ENCODE peak calls at places on chromosomes 1 and 21, in nine cellular contexts. N is CD8-positive, alpha-beta memory T cell; L is SK-N-SH; U is heart right ventricle; H is left ventricle myocardium inferior; V is transverse colon; W is mesenchymal stem cell; Z is lung; Q is heart left ventricle. A is an unnamed sample.

GRCh38 chr21:21187579-21187978 is 189.4 kb downstream of the NCAM2 start:
- DNase-seq in N (no peak), L (no peak), U (no peak), H (no peak), V (no peak), W (no peak), Z (no peak), Q (no peak), A (no peak)

GRCh38 chr1:103180660-103181059 is 72.3 kb upstream of the COL11A1 start:
- DNase-seq in N (no peak), L (no peak), U (no peak), H (no peak), V (no peak), W (no peak), Z (no peak), Q (no peak), A (no peak)

GRCh38 chr1:53754484-53755312 is 15.7 kb upstream of the GLIS1 start:
- DNase-seq in N (no peak), L (peak; percentile 58), U (peak; percentile 38), H (no peak), V (peak; percentile 32), W (peak; percentile 66), Z (no peak), Q (no peak), A (peak; percentile 2)

GRCh38 chr1:156815307-156815826 is 1.3 kb downstream of the SH2D2A start:
- DNase-seq in N (no peak), L (peak; percentile 85), U (peak; percentile 77), H (peak; percentile 72), V (peak; percentile 31), W (peak; percentile 94), Z (no peak), Q (peak; percentile 81), A (no peak)

GRCh38 chr1:64754166-64754565 is 9.3 kb downstream of the RAVER2 start:
- DNase-seq in N (no peak), L (no peak), U (no peak), H (no peak), V (no peak), W (no peak), Z (no peak), Q (no peak), A (no peak)

GRCh38 chr1:17958704-17959103 is 148.9 kb upstream of the IGSF21 start:
- DNase-seq in N (no peak), L (no peak), U (no peak), H (no peak), V (no peak), W (no peak), Z (no peak), Q (no peak), A (peak; percentile 53)

GRCh38 chr1:219189021-219189824 is 15.5 kb downstream of the LYPLAL1 start:
- DNase-seq in N (no peak), L (no peak), U (no peak), H (no peak), V (no peak), W (peak; percentile 62), Z (no peak), Q (no peak), A (no peak)

GRCh38 chr1:22776051-22776611 is 65.5 kb downstream of the EPHB2 start:
- DNase-seq in N (no peak), L (peak; percentile 57), U (no peak), H (no peak), V (no peak), W (peak; percentile 12), Z (no peak), Q (no peak), A (no peak)

GRCh38 chr1:3573499-3573898 is 37.8 kb downstream of the MEGF6 start:
- DNase-seq in N (no peak), L (peak; percentile 95), U (no peak), H (no peak), V (no peak), W (no peak), Z (no peak), Q (no peak), A (no peak)

GRCh38 chr21:42850866-42851391 is 28.4 kb downstream of the WDR4 start:
- DNase-seq in N (no peak), L (peak; percentile 64), U (no peak), H (no peak), V (no peak), W (peak; percentile 22), Z (no peak), Q (no peak), A (no peak)

GRCh38 chr1:28172690-28173150 is 3.8 kb downstream of the PTAFR start:
- DNase-seq in N (peak; percentile 46), L (peak; percentile 48), U (no peak), H (no peak), V (peak; percentile 69), W (peak; percentile 34), Z (no peak), Q (no peak), A (peak; percentile 21)

GRCh38 chr1:38873027-38873969 is at the start of gene MYCBP:
- DNase-seq in N (peak; percentile 98), L (peak; percentile 99), U (peak; percentile 95), H (peak; percentile 94), V (peak; percentile 97), W (peak; percentile 94), Z (peak; percentile 96), Q (peak; percentile 98), A (peak; percentile 98)

GRCh38 chr1:178509608-178510007 is 3.3 kb upstream of the TEX35 start:
- DNase-seq in N (no peak), L (no peak), U (peak; percentile 27), H (peak; percentile 26), V (no peak), W (no peak), Z (no peak), Q (peak; percentile 68), A (no peak)
- H3K4me1 ChIP-seq in N (no peaks in the 10 kb centered on the region), L (peaks cover 2% of the 10 kb centered on the region), U (peaks cover 11% of the 10 kb centered on the region), H (peaks cover 37% of the 10 kb centered on the region), V (no peaks in the 10 kb centered on the region), W (no peaks in the 10 kb centered on the region), Z (peaks cover 3% of the 10 kb centered on the region), Q (peaks cover 10% of the 10 kb centered on the region), A (no peaks in the 10 kb centered on the region)

GRCh38 chr1:170664283-170664827 is 424 bp downstream of the PRRX1 start:
- DNase-seq in N (no peak), L (peak; percentile 53), U (peak; percentile 29), H (peak; percentile 34), V (peak; percentile 32), W (no peak), Z (no peak), Q (peak; percentile 60), A (no peak)

GRCh38 chr1:170666661-170667060 is 2.7 kb downstream of the PRRX1 start:
- DNase-seq in N (no peak), L (no peak), U (no peak), H (no peak), V (no peak), W (no peak), Z (no peak), Q (no peak), A (no peak)

GRCh38 chr1:170663441-170664282 is at the start of gene PRRX1:
- DNase-seq in N (no peak), L (no peak), U (peak; percentile 44), H (no peak), V (no peak), W (no peak), Z (no peak), Q (peak; percentile 44), A (no peak)

GRCh38 chr1:170665625-170666024 is 1.7 kb downstream of the PRRX1 start:
- DNase-seq in N (no peak), L (no peak), U (no peak), H (no peak), V (no peak), W (no peak), Z (no peak), Q (no peak), A (no peak)

DNA sequence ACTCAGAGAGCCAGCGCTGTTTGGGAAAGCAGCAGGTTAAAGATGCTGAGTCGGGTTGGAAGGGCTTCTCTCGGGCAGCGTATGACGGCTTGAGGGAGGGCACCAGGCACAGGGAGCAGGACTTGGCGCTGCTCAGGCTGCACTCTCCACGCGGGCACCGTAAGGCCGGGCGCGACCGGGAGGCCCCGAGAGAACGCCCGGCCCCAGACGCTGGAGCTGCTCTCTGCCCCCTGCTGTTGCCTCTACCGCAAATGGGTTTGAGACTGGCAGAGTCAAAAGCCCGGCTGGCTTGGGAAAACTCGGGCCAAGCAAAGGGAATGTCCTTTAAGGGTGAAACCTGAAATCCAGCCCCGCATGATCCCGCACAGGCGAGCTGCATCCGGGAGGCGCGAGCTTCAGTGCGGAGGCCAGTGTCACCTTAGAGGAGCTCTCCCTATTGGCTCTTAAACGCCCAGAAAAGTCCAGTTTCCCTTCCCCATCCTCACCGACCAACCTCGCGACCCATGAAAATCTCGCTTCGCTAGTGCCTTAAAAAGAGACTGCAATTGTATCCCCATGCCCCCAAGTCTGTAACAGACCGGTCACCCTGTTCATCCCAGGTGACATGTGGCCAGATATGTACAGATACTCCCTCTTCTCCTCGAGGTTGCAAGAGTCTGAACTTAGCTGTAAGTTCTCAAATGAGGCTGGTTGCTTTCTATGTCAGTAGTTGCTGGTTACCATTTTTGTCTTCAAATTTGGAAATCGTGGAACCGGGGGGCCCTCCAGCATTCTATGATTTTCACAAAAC is 1.1 kb downstream of the PRRX1 start:
- DNase-seq in N (no peak), L (peak; percentile 64), U (no peak), H (peak; percentile 55), V (peak; percentile 34), W (peak; percentile 38), Z (no peak), Q (peak; percentile 67), A (no peak)
- H3K27ac ChIP-seq in N (no peak overlapping the region), L (peak overlapping the region; percentile 99), U (peak overlapping the region; percentile 94), H (peak overlapping the region; percentile 92), V (peak overlapping the region; percentile 48), W (no peak overlapping the region), Z (peak overlapping the region; percentile 74), Q (peak overlapping the region; percentile 88), A (no peak overlapping the region)

GRCh38 chr1:101174722-101175121 is 62.1 kb upstream of the S1PR1 start:
- DNase-seq in N (no peak), L (no peak), U (no peak), H (no peak), V (no peak), W (no peak), Z (no peak), Q (no peak), A (no peak)

GRCh38 chr1:101175474-101175873 is 61.3 kb upstream of the S1PR1 start:
- DNase-seq in N (no peak), L (no peak), U (no peak), H (no peak), V (no peak), W (no peak), Z (no peak), Q (no peak), A (no peak)

GRCh38 chr1:101175886-101176285 is 60.9 kb upstream of the S1PR1 start:
- DNase-seq in N (no peak), L (no peak), U (no peak), H (no peak), V (no peak), W (no peak), Z (no peak), Q (no peak), A (no peak)

GRCh38 chr1:101178688-101179491 is 57.9 kb upstream of the S1PR1 start:
- DNase-seq in N (no peak), L (no peak), U (no peak), H (no peak), V (no peak), W (no peak), Z (no peak), Q (no peak), A (peak; percentile 46)

GRCh38 chr1:101178341-101178687 is 58.5 kb upstream of the S1PR1 start:
- DNase-seq in N (no peak), L (no peak), U (no peak), H (no peak), V (no peak), W (no peak), Z (no peak), Q (no peak), A (no peak)
- H3K4me3 ChIP-seq in N (no peak overlapping the region), L (no peak overlapping the region), U (no peak overlapping the region), H (no peak overlapping the region), V (no peak overlapping the region), W (no peak overlapping the region), Z (no peak overlapping the region), Q (no peak overlapping the region), A (no peak overlapping the region)

GRCh38 chr1:224431726-224432125 is 2.9 kb downstream of the WDR26 start:
- DNase-seq in N (no peak), L (no peak), U (no peak), H (no peak), V (no peak), W (no peak), Z (no peak), Q (no peak), A (no peak)
- H3K4me1 ChIP-seq in N (peaks cover 50% of the 10 kb centered on the region), L (peaks cover 48% of the 10 kb centered on the region), U (peaks cover 65% of the 10 kb centered on the region), H (peaks cover 90% of the 10 kb centered on the region), V (peaks cover 43% of the 10 kb centered on the region), W (no peaks in the 10 kb centered on the region), Z (peaks cover 4% of the 10 kb centered on the region), Q (peaks cover 70% of the 10 kb centered on the region), A (peaks cover 31% of the 10 kb centered on the region)

A was measured in naive thymus-derived CD4-positive, alpha-beta T cell.